ENCODE peak calls at places on chromosomes 7 and 10, in ten cellular contexts. One of them, this sample, is unnamed.

GRCh38 chr7:27139335-27140107 is 4.0 kb downstream of the HOXA5 start:
- DNase-seq in effector CD4-positive, alpha-beta T cell: no peak
- DNase-seq in adipocyte: no peak
- DNase-seq in NCI-H1092: no peak
- DNase-seq in T follicular helper cell: no peak
- DNase-seq in activated CD8-positive, alpha-beta memory T cell treated with anti-CD3 and anti-CD28 coated beads for 48 hours: no peak
- DNase-seq in endodermal cell: peak
- DNase-seq in mesendoderm: no peak
- DNase-seq in C1 segment of cervical spinal cord: no peak
- DNase-seq in small intestine: no peak
- DNase-seq in this sample: peak

GRCh38 chr7:6284461-6285360 is 12.3 kb upstream of the CYTH3 start:
- DNase-seq in T follicular helper cell: no peak
- DNase-seq in small intestine: no peak
- DNase-seq in effector CD4-positive, alpha-beta T cell: no peak
- DNase-seq in NCI-H1092: no peak
- DNase-seq in activated CD8-positive, alpha-beta memory T cell treated with anti-CD3 and anti-CD28 coated beads for 48 hours: no peak
- DNase-seq in C1 segment of cervical spinal cord: no peak
- DNase-seq in endodermal cell: no peak
- DNase-seq in mesendoderm: no peak
- DNase-seq in adipocyte: no peak
- DNase-seq in this sample: no peak

GRCh38 chr10:132570771-132571564 is 33.4 kb downstream of the INPP5A start:
- DNase-seq in NCI-H1092: no peak
- DNase-seq in adipocyte: no peak
- DNase-seq in small intestine: peak
- DNase-seq in T follicular helper cell: no peak
- DNase-seq in activated CD8-positive, alpha-beta memory T cell treated with anti-CD3 and anti-CD28 coated beads for 48 hours: no peak
- DNase-seq in endodermal cell: peak
- DNase-seq in C1 segment of cervical spinal cord: no peak
- DNase-seq in mesendoderm: no peak
- DNase-seq in effector CD4-positive, alpha-beta T cell: no peak
- DNase-seq in this sample: no peak

GRCh38 chr10:21399392-21400015 is 126.0 kb downstream of the SKIDA1 start:
- DNase-seq in adipocyte: peak
- DNase-seq in endodermal cell: no peak
- DNase-seq in T follicular helper cell: no peak
- DNase-seq in NCI-H1092: peak
- DNase-seq in activated CD8-positive, alpha-beta memory T cell treated with anti-CD3 and anti-CD28 coated beads for 48 hours: no peak
- DNase-seq in C1 segment of cervical spinal cord: no peak
- DNase-seq in mesendoderm: peak
- DNase-seq in effector CD4-positive, alpha-beta T cell: no peak
- DNase-seq in small intestine: no peak
- DNase-seq in this sample: peak

GRCh38 chr7:135100856-135101255 is 47.0 kb upstream of the TMEM140 start:
- DNase-seq in activated CD8-positive, alpha-beta memory T cell treated with anti-CD3 and anti-CD28 coated beads for 48 hours: no peak
- DNase-seq in endodermal cell: no peak
- DNase-seq in adipocyte: peak
- DNase-seq in small intestine: no peak
- DNase-seq in mesendoderm: no peak
- DNase-seq in effector CD4-positive, alpha-beta T cell: no peak
- DNase-seq in NCI-H1092: no peak
- DNase-seq in C1 segment of cervical spinal cord: no peak
- DNase-seq in T follicular helper cell: no peak
- DNase-seq in this sample: no peak

GRCh38 chr7:29146888-29147609 is 712 bp upstream of the CPVL start:
- DNase-seq in activated CD8-positive, alpha-beta memory T cell treated with anti-CD3 and anti-CD28 coated beads for 48 hours: no peak
- DNase-seq in adipocyte: no peak
- DNase-seq in endodermal cell: peak
- DNase-seq in C1 segment of cervical spinal cord: no peak
- DNase-seq in T follicular helper cell: no peak
- DNase-seq in small intestine: peak
- DNase-seq in NCI-H1092: no peak
- DNase-seq in mesendoderm: peak
- DNase-seq in effector CD4-positive, alpha-beta T cell: no peak
- DNase-seq in this sample: no peak

GRCh38 chr10:74332398-74332797 is 181.4 kb downstream of the ADK start:
- DNase-seq in mesendoderm: no peak
- DNase-seq in T follicular helper cell: no peak
- DNase-seq in small intestine: no peak
- DNase-seq in NCI-H1092: no peak
- DNase-seq in activated CD8-positive, alpha-beta memory T cell treated with anti-CD3 and anti-CD28 coated beads for 48 hours: no peak
- DNase-seq in C1 segment of cervical spinal cord: no peak
- DNase-seq in endodermal cell: no peak
- DNase-seq in adipocyte: peak
- DNase-seq in effector CD4-positive, alpha-beta T cell: no peak
- DNase-seq in this sample: no peak

GRCh38 chr7:33261585-33261984 is 132.2 kb downstream of the BBS9 start:
- DNase-seq in endodermal cell: no peak
- DNase-seq in activated CD8-positive, alpha-beta memory T cell treated with anti-CD3 and anti-CD28 coated beads for 48 hours: no peak
- DNase-seq in NCI-H1092: no peak
- DNase-seq in mesendoderm: no peak
- DNase-seq in effector CD4-positive, alpha-beta T cell: no peak
- DNase-seq in C1 segment of cervical spinal cord: no peak
- DNase-seq in adipocyte: no peak
- DNase-seq in T follicular helper cell: no peak
- DNase-seq in small intestine: no peak
- DNase-seq in this sample: peak

GRCh38 chr7:79290841-79291497 is 162.5 kb downstream of the MAGI2 start:
- DNase-seq in endodermal cell: no peak
- DNase-seq in adipocyte: peak
- DNase-seq in NCI-H1092: no peak
- DNase-seq in effector CD4-positive, alpha-beta T cell: no peak
- DNase-seq in T follicular helper cell: no peak
- DNase-seq in small intestine: no peak
- DNase-seq in mesendoderm: no peak
- DNase-seq in C1 segment of cervical spinal cord: no peak
- DNase-seq in activated CD8-positive, alpha-beta memory T cell treated with anti-CD3 and anti-CD28 coated beads for 48 hours: no peak
- DNase-seq in this sample: no peak

GRCh38 chr7:151081170-151082101 is 827 bp upstream of the FASTK start:
- DNase-seq in effector CD4-positive, alpha-beta T cell: no peak
- DNase-seq in small intestine: peak
- DNase-seq in endodermal cell: peak
- DNase-seq in C1 segment of cervical spinal cord: no peak
- DNase-seq in NCI-H1092: peak
- DNase-seq in mesendoderm: peak
- DNase-seq in adipocyte: peak
- DNase-seq in T follicular helper cell: no peak
- DNase-seq in activated CD8-positive, alpha-beta memory T cell treated with anti-CD3 and anti-CD28 coated beads for 48 hours: no peak
- DNase-seq in this sample: peak

GRCh38 chr10:112904000-112904399 is 46.0 kb upstream of the TCF7L2 start:
- DNase-seq in C1 segment of cervical spinal cord: no peak
- DNase-seq in adipocyte: peak
- DNase-seq in mesendoderm: no peak
- DNase-seq in activated CD8-positive, alpha-beta memory T cell treated with anti-CD3 and anti-CD28 coated beads for 48 hours: no peak
- DNase-seq in effector CD4-positive, alpha-beta T cell: no peak
- DNase-seq in T follicular helper cell: no peak
- DNase-seq in NCI-H1092: no peak
- DNase-seq in small intestine: peak
- DNase-seq in endodermal cell: no peak
- DNase-seq in this sample: no peak

GRCh38 chr10:71294091-71294561 is 24.9 kb upstream of the SLC29A3 start:
- DNase-seq in T follicular helper cell: no peak
- DNase-seq in small intestine: no peak
- DNase-seq in endodermal cell: no peak
- DNase-seq in C1 segment of cervical spinal cord: no peak
- DNase-seq in effector CD4-positive, alpha-beta T cell: no peak
- DNase-seq in adipocyte: no peak
- DNase-seq in NCI-H1092: no peak
- DNase-seq in mesendoderm: no peak
- DNase-seq in activated CD8-positive, alpha-beta memory T cell treated with anti-CD3 and anti-CD28 coated beads for 48 hours: no peak
- DNase-seq in this sample: no peak

GRCh38 chr7:2261611-2262010 is 19.6 kb downstream of the NUDT1 start:
- DNase-seq in adipocyte: no peak
- DNase-seq in endodermal cell: no peak
- DNase-seq in effector CD4-positive, alpha-beta T cell: no peak
- DNase-seq in T follicular helper cell: no peak
- DNase-seq in small intestine: no peak
- DNase-seq in mesendoderm: no peak
- DNase-seq in NCI-H1092: no peak
- DNase-seq in activated CD8-positive, alpha-beta memory T cell treated with anti-CD3 and anti-CD28 coated beads for 48 hours: no peak
- DNase-seq in C1 segment of cervical spinal cord: no peak
- DNase-seq in this sample: no peak

GRCh38 chr10:124259139-124259825 is 159.4 kb downstream of the OAT start:
- DNase-seq in effector CD4-positive, alpha-beta T cell: no peak
- DNase-seq in adipocyte: no peak
- DNase-seq in mesendoderm: peak
- DNase-seq in T follicular helper cell: no peak
- DNase-seq in C1 segment of cervical spinal cord: no peak
- DNase-seq in activated CD8-positive, alpha-beta memory T cell treated with anti-CD3 and anti-CD28 coated beads for 48 hours: no peak
- DNase-seq in NCI-H1092: no peak
- DNase-seq in endodermal cell: peak
- DNase-seq in small intestine: no peak
- DNase-seq in this sample: no peak

GRCh38 chr10:130479146-130479545 is 343.0 kb downstream of the GLRX3 start:
- DNase-seq in endodermal cell: no peak
- DNase-seq in NCI-H1092: no peak
- DNase-seq in T follicular helper cell: no peak
- DNase-seq in small intestine: no peak
- DNase-seq in adipocyte: no peak
- DNase-seq in C1 segment of cervical spinal cord: no peak
- DNase-seq in effector CD4-positive, alpha-beta T cell: no peak
- DNase-seq in activated CD8-positive, alpha-beta memory T cell treated with anti-CD3 and anti-CD28 coated beads for 48 hours: no peak
- DNase-seq in mesendoderm: no peak
- DNase-seq in this sample: no peak

GRCh38 chr7:135710417-135711138 is 17.4 kb downstream of the SLC13A4 start:
- DNase-seq in mesendoderm: peak
- DNase-seq in activated CD8-positive, alpha-beta memory T cell treated with anti-CD3 and anti-CD28 coated beads for 48 hours: no peak
- DNase-seq in small intestine: no peak
- DNase-seq in C1 segment of cervical spinal cord: no peak
- DNase-seq in adipocyte: no peak
- DNase-seq in effector CD4-positive, alpha-beta T cell: no peak
- DNase-seq in endodermal cell: peak
- DNase-seq in T follicular helper cell: no peak
- DNase-seq in NCI-H1092: no peak
- DNase-seq in this sample: no peak

GRCh38 chr7:91880016-91880412 is 488 bp downstream of the MTERF1 start:
- DNase-seq in effector CD4-positive, alpha-beta T cell: no peak
- DNase-seq in C1 segment of cervical spinal cord: no peak
- DNase-seq in activated CD8-positive, alpha-beta memory T cell treated with anti-CD3 and anti-CD28 coated beads for 48 hours: no peak
- DNase-seq in endodermal cell: no peak
- DNase-seq in T follicular helper cell: no peak
- DNase-seq in NCI-H1092: no peak
- DNase-seq in adipocyte: peak
- DNase-seq in small intestine: no peak
- DNase-seq in mesendoderm: no peak
- DNase-seq in this sample: no peak

GRCh38 chr10:71067098-71067760 is 145.1 kb upstream of the UNC5B start:
- DNase-seq in effector CD4-positive, alpha-beta T cell: no peak
- DNase-seq in T follicular helper cell: no peak
- DNase-seq in mesendoderm: no peak
- DNase-seq in endodermal cell: no peak
- DNase-seq in activated CD8-positive, alpha-beta memory T cell treated with anti-CD3 and anti-CD28 coated beads for 48 hours: no peak
- DNase-seq in small intestine: no peak
- DNase-seq in C1 segment of cervical spinal cord: no peak
- DNase-seq in adipocyte: no peak
- DNase-seq in NCI-H1092: no peak
- DNase-seq in this sample: no peak

GRCh38 chr10:8260645-8261044 is 206.2 kb downstream of the GATA3 start:
- DNase-seq in C1 segment of cervical spinal cord: no peak
- DNase-seq in endodermal cell: no peak
- DNase-seq in mesendoderm: no peak
- DNase-seq in T follicular helper cell: no peak
- DNase-seq in NCI-H1092: no peak
- DNase-seq in adipocyte: no peak
- DNase-seq in effector CD4-positive, alpha-beta T cell: no peak
- DNase-seq in small intestine: no peak
- DNase-seq in activated CD8-positive, alpha-beta memory T cell treated with anti-CD3 and anti-CD28 coated beads for 48 hours: no peak
- DNase-seq in this sample: no peak

GRCh38 chr7:43942997-43943701 is 16.9 kb downstream of the UBE2D4 start:
- DNase-seq in mesendoderm: peak
- DNase-seq in activated CD8-positive, alpha-beta memory T cell treated with anti-CD3 and anti-CD28 coated beads for 48 hours: no peak
- DNase-seq in endodermal cell: peak
- DNase-seq in T follicular helper cell: no peak
- DNase-seq in C1 segment of cervical spinal cord: no peak
- DNase-seq in effector CD4-positive, alpha-beta T cell: no peak
- DNase-seq in adipocyte: no peak
- DNase-seq in small intestine: peak
- DNase-seq in NCI-H1092: no peak
- DNase-seq in this sample: no peak

GRCh38 chr10:12067336-12067735 is 1.4 kb upstream of the DHTKD1 start:
- DNase-seq in adipocyte: peak
- DNase-seq in activated CD8-positive, alpha-beta memory T cell treated with anti-CD3 and anti-CD28 coated beads for 48 hours: no peak
- DNase-seq in mesendoderm: no peak
- DNase-seq in endodermal cell: no peak
- DNase-seq in effector CD4-positive, alpha-beta T cell: no peak
- DNase-seq in C1 segment of cervical spinal cord: no peak
- DNase-seq in NCI-H1092: no peak
- DNase-seq in T follicular helper cell: no peak
- DNase-seq in small intestine: no peak
- DNase-seq in this sample: no peak

GRCh38 chr7:50304911-50305621 is 550 bp downstream of the IKZF1 start:
- DNase-seq in mesendoderm: no peak
- DNase-seq in NCI-H1092: no peak
- DNase-seq in small intestine: peak
- DNase-seq in adipocyte: peak
- DNase-seq in activated CD8-positive, alpha-beta memory T cell treated with anti-CD3 and anti-CD28 coated beads for 48 hours: no peak
- DNase-seq in endodermal cell: no peak
- DNase-seq in C1 segment of cervical spinal cord: no peak
- DNase-seq in T follicular helper cell: peak
- DNase-seq in effector CD4-positive, alpha-beta T cell: peak
- DNase-seq in this sample: no peak

GRCh38 chr7:91212592-91212991 is 51.6 kb upstream of the FZD1 start:
- DNase-seq in small intestine: no peak
- DNase-seq in T follicular helper cell: no peak
- DNase-seq in activated CD8-positive, alpha-beta memory T cell treated with anti-CD3 and anti-CD28 coated beads for 48 hours: no peak
- DNase-seq in adipocyte: no peak
- DNase-seq in endodermal cell: no peak
- DNase-seq in mesendoderm: no peak
- DNase-seq in effector CD4-positive, alpha-beta T cell: no peak
- DNase-seq in C1 segment of cervical spinal cord: no peak
- DNase-seq in NCI-H1092: no peak
- DNase-seq in this sample: peak

GRCh38 chr7:50359995-50360925 is 55.7 kb downstream of the IKZF1 start:
- DNase-seq in C1 segment of cervical spinal cord: no peak
- DNase-seq in mesendoderm: peak
- DNase-seq in T follicular helper cell: peak
- DNase-seq in endodermal cell: peak
- DNase-seq in NCI-H1092: no peak
- DNase-seq in effector CD4-positive, alpha-beta T cell: peak
- DNase-seq in adipocyte: no peak
- DNase-seq in small intestine: peak
- DNase-seq in activated CD8-positive, alpha-beta memory T cell treated with anti-CD3 and anti-CD28 coated beads for 48 hours: no peak
- DNase-seq in this sample: peak

GRCh38 chr7:92685146-92686042 is 95.2 kb upstream of the FAM133B start:
- DNase-seq in activated CD8-positive, alpha-beta memory T cell treated with anti-CD3 and anti-CD28 coated beads for 48 hours: no peak
- DNase-seq in T follicular helper cell: no peak
- DNase-seq in NCI-H1092: no peak
- DNase-seq in endodermal cell: no peak
- DNase-seq in C1 segment of cervical spinal cord: no peak
- DNase-seq in small intestine: peak
- DNase-seq in effector CD4-positive, alpha-beta T cell: peak
- DNase-seq in mesendoderm: no peak
- DNase-seq in adipocyte: no peak
- DNase-seq in this sample: no peak

GRCh38 chr10:7819126-7819470 is 793 bp downstream of the TAF3 start:
- DNase-seq in C1 segment of cervical spinal cord: peak
- DNase-seq in effector CD4-positive, alpha-beta T cell: no peak
- DNase-seq in endodermal cell: peak
- DNase-seq in mesendoderm: peak
- DNase-seq in NCI-H1092: no peak
- DNase-seq in adipocyte: peak
- DNase-seq in small intestine: peak
- DNase-seq in activated CD8-positive, alpha-beta memory T cell treated with anti-CD3 and anti-CD28 coated beads for 48 hours: no peak
- DNase-seq in T follicular helper cell: no peak
- DNase-seq in this sample: peak

This sample was measured in MG63.